ENCODE peak calls at places on chromosome 13, in ten cellular contexts. One of them, this sample, is unnamed.

GRCh38 chr13:102667023-102667422 is 27.8 kb downstream of the METTL21C start:
- DNase-seq in tibial nerve: no peak
- DNase-seq in H1: no peak
- DNase-seq in A549: no peak
- DNase-seq in sigmoid colon: no peak
- DNase-seq in SK-N-SH: no peak
- DNase-seq in stomach: no peak
- DNase-seq in ovary: no peak
- DNase-seq in K562: no peak
- DNase-seq in GM12878: no peak
- DNase-seq in this sample: no peak

GRCh38 chr13:24905242-24905641 is 141.3 kb downstream of the RNF17 start:
- DNase-seq in tibial nerve: no peak
- DNase-seq in H1: no peak
- DNase-seq in A549: no peak
- DNase-seq in sigmoid colon: no peak
- DNase-seq in SK-N-SH: no peak
- DNase-seq in stomach: no peak
- DNase-seq in ovary: no peak
- DNase-seq in K562: no peak
- DNase-seq in GM12878: no peak
- DNase-seq in this sample: no peak

GRCh38 chr13:60351326-60351725 is 45.7 kb upstream of the TDRD3 start:
- DNase-seq in tibial nerve: peak
- DNase-seq in H1: no peak
- DNase-seq in A549: no peak
- DNase-seq in sigmoid colon: no peak
- DNase-seq in SK-N-SH: peak
- DNase-seq in stomach: no peak
- DNase-seq in ovary: no peak
- DNase-seq in K562: no peak
- DNase-seq in GM12878: no peak
- DNase-seq in this sample: no peak

GRCh38 chr13:40060318-40061007 is 405.0 kb downstream of the COG6 start:
- DNase-seq in tibial nerve: peak
- DNase-seq in H1: no peak
- DNase-seq in A549: no peak
- DNase-seq in sigmoid colon: peak
- DNase-seq in SK-N-SH: no peak
- DNase-seq in stomach: peak
- DNase-seq in ovary: peak
- DNase-seq in K562: no peak
- DNase-seq in GM12878: peak
- DNase-seq in this sample: peak

GRCh38 chr13:46304546-46304945 is 82.5 kb downstream of the RUBCNL start:
- DNase-seq in tibial nerve: no peak
- DNase-seq in H1: no peak
- DNase-seq in A549: no peak
- DNase-seq in sigmoid colon: no peak
- DNase-seq in SK-N-SH: no peak
- DNase-seq in stomach: no peak
- DNase-seq in ovary: no peak
- DNase-seq in K562: no peak
- DNase-seq in GM12878: no peak
- DNase-seq in this sample: no peak

GRCh38 chr13:63297162-63297561 is 1881.5 kb upstream of the PCDH20 start:
- DNase-seq in tibial nerve: no peak
- DNase-seq in H1: no peak
- DNase-seq in A549: no peak
- DNase-seq in sigmoid colon: no peak
- DNase-seq in SK-N-SH: no peak
- DNase-seq in stomach: no peak
- DNase-seq in ovary: no peak
- DNase-seq in K562: no peak
- DNase-seq in GM12878: no peak
- DNase-seq in this sample: no peak

GRCh38 chr13:40069173-40070044 is 413.9 kb downstream of the COG6 start:
- DNase-seq in tibial nerve: peak
- DNase-seq in H1: peak
- DNase-seq in A549: peak
- DNase-seq in sigmoid colon: peak
- DNase-seq in SK-N-SH: peak
- DNase-seq in stomach: peak
- DNase-seq in ovary: peak
- DNase-seq in K562: peak
- DNase-seq in GM12878: no peak
- DNase-seq in this sample: peak

GRCh38 chr13:36323951-36324566 is 22.1 kb downstream of the SPART start:
- DNase-seq in tibial nerve: no peak
- DNase-seq in H1: no peak
- DNase-seq in A549: peak
- DNase-seq in sigmoid colon: no peak
- DNase-seq in SK-N-SH: no peak
- DNase-seq in stomach: no peak
- DNase-seq in ovary: no peak
- DNase-seq in K562: no peak
- DNase-seq in GM12878: no peak
- DNase-seq in this sample: no peak

GRCh38 chr13:74248477-74248876 is 114.3 kb upstream of the KLF12 start:
- DNase-seq in tibial nerve: no peak
- DNase-seq in H1: no peak
- DNase-seq in A549: no peak
- DNase-seq in sigmoid colon: no peak
- DNase-seq in SK-N-SH: no peak
- DNase-seq in stomach: no peak
- DNase-seq in ovary: no peak
- DNase-seq in K562: no peak
- DNase-seq in GM12878: no peak
- DNase-seq in this sample: no peak

GRCh38 chr13:74246398-74246975 is 112.3 kb upstream of the KLF12 start:
- DNase-seq in tibial nerve: peak
- DNase-seq in H1: no peak
- DNase-seq in A549: no peak
- DNase-seq in sigmoid colon: peak
- DNase-seq in SK-N-SH: no peak
- DNase-seq in stomach: no peak
- DNase-seq in ovary: no peak
- DNase-seq in K562: no peak
- DNase-seq in GM12878: no peak
- DNase-seq in this sample: no peak

DNA sequence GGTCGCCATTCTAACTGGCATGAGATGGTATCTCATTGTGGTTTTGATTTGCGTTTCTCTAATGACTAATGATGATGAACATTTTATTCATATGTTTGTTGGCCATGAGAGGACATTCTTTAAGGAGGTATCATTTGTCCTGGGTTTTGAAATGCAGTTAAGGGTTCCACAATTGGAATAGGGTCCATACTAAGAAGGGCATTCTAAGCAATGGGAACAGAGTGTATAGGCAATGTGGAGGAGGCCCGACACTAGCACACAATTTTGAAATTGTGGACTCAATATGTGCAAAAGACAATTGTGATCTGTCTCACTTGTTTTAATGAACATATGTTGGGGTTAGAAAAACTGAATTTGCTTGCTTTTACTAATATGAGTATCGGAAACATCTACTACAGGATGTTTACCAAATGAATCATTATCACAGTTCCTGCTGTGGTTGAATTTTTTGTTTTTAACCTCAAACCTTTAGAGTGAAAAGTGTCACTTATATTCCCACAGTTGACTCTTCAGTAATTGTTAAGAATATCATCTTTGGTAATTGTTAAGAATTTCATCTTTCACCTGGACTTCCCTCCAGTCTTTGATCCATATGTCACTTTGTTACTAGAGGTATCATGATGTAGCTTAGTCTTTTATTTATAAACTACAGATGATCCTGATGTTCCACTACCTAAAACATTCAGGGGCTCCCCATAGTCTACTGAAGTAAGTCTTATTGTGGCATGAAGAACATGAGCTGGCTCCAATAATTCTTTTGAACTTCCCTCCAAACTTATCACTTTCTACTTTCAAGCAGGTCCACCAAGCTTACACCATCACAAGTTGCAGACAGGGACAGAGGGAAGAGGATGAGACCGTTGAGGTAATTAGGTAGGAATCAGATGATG is 109.7 kb upstream of the KLF12 start:
- DNase-seq in tibial nerve: no peak
- DNase-seq in H1: no peak
- DNase-seq in A549: no peak
- DNase-seq in sigmoid colon: no peak
- DNase-seq in SK-N-SH: no peak
- DNase-seq in stomach: no peak
- DNase-seq in ovary: no peak
- DNase-seq in K562: no peak
- DNase-seq in GM12878: no peak
- DNase-seq in this sample: no peak
- TF ChIP-seq EP300 in tibial nerve: no peak
- TF ChIP-seq EP300 in H1: no peak
- TF ChIP-seq EP300 in A549: no peak
- TF ChIP-seq EP300 in sigmoid colon: no peak
- TF ChIP-seq EP300 in SK-N-SH: peak
- TF ChIP-seq EP300 in stomach: no peak
- TF ChIP-seq EP300 in ovary: no peak
- TF ChIP-seq EP300 in K562: no peak
- TF ChIP-seq EP300 in GM12878: no peak
- TF ChIP-seq EP300 in this sample: no peak

GRCh38 chr13:51333421-51333820 is 6.1 kb upstream of the SERPINE3 start:
- DNase-seq in tibial nerve: no peak
- DNase-seq in H1: no peak
- DNase-seq in A549: no peak
- DNase-seq in sigmoid colon: no peak
- DNase-seq in SK-N-SH: no peak
- DNase-seq in stomach: no peak
- DNase-seq in ovary: no peak
- DNase-seq in K562: no peak
- DNase-seq in GM12878: no peak
- DNase-seq in this sample: no peak

GRCh38 chr13:51331354-51331861 is 8.1 kb upstream of the SERPINE3 start:
- DNase-seq in tibial nerve: no peak
- DNase-seq in H1: peak
- DNase-seq in A549: no peak
- DNase-seq in sigmoid colon: no peak
- DNase-seq in SK-N-SH: no peak
- DNase-seq in stomach: no peak
- DNase-seq in ovary: no peak
- DNase-seq in K562: no peak
- DNase-seq in GM12878: peak
- DNase-seq in this sample: no peak

GRCh38 chr13:51333826-51334225 is 5.7 kb upstream of the SERPINE3 start:
- DNase-seq in tibial nerve: no peak
- DNase-seq in H1: no peak
- DNase-seq in A549: no peak
- DNase-seq in sigmoid colon: no peak
- DNase-seq in SK-N-SH: no peak
- DNase-seq in stomach: no peak
- DNase-seq in ovary: no peak
- DNase-seq in K562: no peak
- DNase-seq in GM12878: no peak
- DNase-seq in this sample: no peak

GRCh38 chr13:51330741-51331140 is 8.8 kb upstream of the SERPINE3 start:
- DNase-seq in tibial nerve: no peak
- DNase-seq in H1: no peak
- DNase-seq in A549: no peak
- DNase-seq in sigmoid colon: no peak
- DNase-seq in SK-N-SH: no peak
- DNase-seq in stomach: no peak
- DNase-seq in ovary: no peak
- DNase-seq in K562: no peak
- DNase-seq in GM12878: peak
- DNase-seq in this sample: no peak

DNA sequence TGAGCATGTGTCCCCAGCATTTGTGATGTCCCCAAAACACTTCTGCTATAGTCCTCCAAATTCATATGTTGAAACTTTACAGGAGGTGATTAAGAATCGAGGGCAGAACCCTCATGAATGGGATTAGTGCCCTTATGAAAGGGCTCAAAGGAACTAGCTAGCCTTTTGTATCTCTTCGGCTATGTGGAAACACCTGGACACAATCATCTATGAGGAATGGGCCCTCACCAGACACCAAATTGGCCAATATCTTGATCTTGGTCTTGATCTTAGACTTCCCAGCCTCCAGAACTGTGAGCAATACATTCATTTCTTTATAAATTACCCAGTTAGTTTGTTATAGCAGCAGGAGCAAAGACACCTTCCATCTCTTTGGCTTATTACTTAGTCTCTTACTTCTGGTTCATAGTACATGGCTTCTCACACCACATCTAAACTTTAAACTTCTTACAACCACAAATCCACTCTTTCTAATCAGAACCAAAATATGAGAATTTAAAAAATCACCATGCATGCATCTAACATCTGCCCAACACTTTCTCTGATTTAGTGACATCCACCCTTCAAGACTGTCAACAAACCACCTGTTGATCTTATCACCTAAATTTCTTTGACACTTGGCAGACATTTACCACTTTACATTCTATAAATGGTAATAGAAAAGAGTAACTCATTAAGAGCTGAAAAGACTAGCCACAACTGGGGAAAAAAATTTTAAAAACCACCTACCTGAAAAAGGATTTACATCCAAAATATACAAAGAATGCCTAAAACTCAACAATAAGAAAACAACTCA is 6.7 kb upstream of the SERPINE3 start:
- DNase-seq in tibial nerve: no peak
- DNase-seq in H1: no peak
- DNase-seq in A549: no peak
- DNase-seq in sigmoid colon: no peak
- DNase-seq in SK-N-SH: no peak
- DNase-seq in stomach: no peak
- DNase-seq in ovary: no peak
- DNase-seq in K562: no peak
- DNase-seq in GM12878: no peak
- DNase-seq in this sample: no peak
- TF ChIP-seq EP300 in tibial nerve: no peak
- TF ChIP-seq EP300 in H1: no peak
- TF ChIP-seq EP300 in A549: no peak
- TF ChIP-seq EP300 in sigmoid colon: no peak
- TF ChIP-seq EP300 in SK-N-SH: no peak
- TF ChIP-seq EP300 in stomach: no peak
- TF ChIP-seq EP300 in ovary: no peak
- TF ChIP-seq EP300 in K562: no peak
- TF ChIP-seq EP300 in GM12878: no peak
- TF ChIP-seq EP300 in this sample: no peak

GRCh38 chr13:95579303-95579702 is 26.8 kb downstream of the CLDN10 start:
- DNase-seq in tibial nerve: no peak
- DNase-seq in H1: no peak
- DNase-seq in A549: no peak
- DNase-seq in sigmoid colon: no peak
- DNase-seq in SK-N-SH: no peak
- DNase-seq in stomach: no peak
- DNase-seq in ovary: no peak
- DNase-seq in K562: no peak
- DNase-seq in GM12878: peak
- DNase-seq in this sample: no peak
- TF ChIP-seq EP300 in tibial nerve: no peak
- TF ChIP-seq EP300 in H1: no peak
- TF ChIP-seq EP300 in A549: no peak
- TF ChIP-seq EP300 in sigmoid colon: no peak
- TF ChIP-seq EP300 in SK-N-SH: no peak
- TF ChIP-seq EP300 in stomach: no peak
- TF ChIP-seq EP300 in ovary: no peak
- TF ChIP-seq EP300 in K562: no peak
- TF ChIP-seq EP300 in GM12878: peak
- TF ChIP-seq EP300 in this sample: no peak

DNA sequence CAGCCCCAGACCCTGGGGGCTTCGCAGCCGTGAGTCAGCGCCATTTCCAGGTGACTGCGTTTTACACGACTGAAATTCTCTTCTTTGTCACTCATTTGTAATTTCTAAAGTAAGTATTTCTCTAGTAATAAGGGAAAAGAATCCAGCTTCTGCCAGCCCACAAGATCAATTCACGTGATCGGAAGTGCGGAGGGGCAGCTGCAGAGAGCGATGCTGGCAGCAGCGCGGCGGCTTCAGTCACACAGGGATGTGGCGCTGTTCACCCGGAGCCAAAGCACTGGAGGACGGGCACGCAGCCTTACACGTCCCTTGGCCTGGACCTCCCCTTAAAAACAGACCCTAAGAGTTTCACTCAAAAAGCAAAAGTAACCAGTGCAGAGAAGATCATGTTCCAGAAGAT is 18.4 kb downstream of the GRTP1 start:
- DNase-seq in tibial nerve: no peak
- DNase-seq in H1: no peak
- DNase-seq in A549: no peak
- DNase-seq in sigmoid colon: no peak
- DNase-seq in SK-N-SH: no peak
- DNase-seq in stomach: no peak
- DNase-seq in ovary: no peak
- DNase-seq in K562: no peak
- DNase-seq in GM12878: no peak
- DNase-seq in this sample: no peak
- TF ChIP-seq EP300 in tibial nerve: no peak
- TF ChIP-seq EP300 in H1: no peak
- TF ChIP-seq EP300 in A549: no peak
- TF ChIP-seq EP300 in sigmoid colon: no peak
- TF ChIP-seq EP300 in SK-N-SH: no peak
- TF ChIP-seq EP300 in stomach: no peak
- TF ChIP-seq EP300 in ovary: no peak
- TF ChIP-seq EP300 in K562: no peak
- TF ChIP-seq EP300 in GM12878: no peak
- TF ChIP-seq EP300 in this sample: no peak